ENCODE peak calls at places on chromosomes 4 and X, in ten cellular contexts. P is cardiac fibroblast; F is fibroblast of mammary gland; J is AG08395; H is GM06990; Z is NB4; V is hepatic stellate cell; Y is astrocyte of the spinal cord; E is effector CD4-positive, alpha-beta T cell; A is stimulated activated CD8-positive, alpha-beta memory T cell treated with anti-CD3 and anti-CD28 coated beads, Interleukin-2, amount 100 ng/mL, for 48 hours. D is an unnamed sample.
A peak's percentile ranks its signal among the peaks of the same experiment; 100 is the strongest.

GRCh38 chrX:28988246-28988645 is 401.0 kb downstream of the IL1RAPL1 start:
- DNase-seq in Z (no peak), Y (no peak), J (no peak), P (no peak), V (no peak), F (no peak), H (no peak), E (no peak), A (no peak), D (no peak)

GRCh38 chr4:123438031-123438430 is 41.4 kb downstream of the SPRY1 start:
- DNase-seq in V (no peak), Z (peak; percentile 30), H (no peak), F (no peak), E (no peak), A (no peak), P (peak; percentile 22), Y (no peak), J (no peak), D (no peak)

GRCh38 chr4:170068438-170069128 is 21.2 kb downstream of the AADAT start:
- DNase-seq in V (no peak), Z (no peak), E (no peak), Y (no peak), P (no peak), A (no peak), J (no peak), F (no peak), H (no peak), D (no peak)

GRCh38 chr4:48698029-48698901 is 81.8 kb downstream of the FRYL start:
- DNase-seq in F (peak; percentile 91), V (peak; percentile 33), J (peak; percentile 53), P (peak; percentile 93), A (no peak), Z (peak; percentile 54), E (no peak), H (no peak), Y (peak; percentile 82), D (peak; percentile 86)

GRCh38 chrX:12013220-12013619 is 125.1 kb upstream of the FRMPD4 start:
- DNase-seq in V (peak; percentile 6), P (peak; percentile 58), Y (peak; percentile 66), Z (no peak), A (no peak), J (peak; percentile 34), H (no peak), E (no peak), F (peak; percentile 54), D (peak; percentile 25)

GRCh38 chrX:154411981-154412340 is 622 bp downstream of the TAFAZZIN start:
- DNase-seq in H (peak; percentile 60), Y (peak; percentile 48), P (peak; percentile 52), V (no peak), A (no peak), J (peak; percentile 45), E (no peak), Z (peak; percentile 71), F (peak; percentile 39), D (peak; percentile 50)

GRCh38 chrX:39308126-39308525 is 506.9 kb downstream of the MID1IP1 start:
- DNase-seq in E (no peak), H (no peak), V (no peak), Z (no peak), Y (no peak), J (no peak), A (no peak), P (no peak), F (no peak), D (peak; percentile 47)

GRCh38 chr4:26105815-26106699 is 192.0 kb downstream of the SMIM20 start:
- DNase-seq in E (no peak), J (peak; percentile 33), Z (no peak), F (peak; percentile 83), A (no peak), V (no peak), P (peak; percentile 62), H (no peak), Y (peak; percentile 62), D (peak; percentile 72)

GRCh38 chr4:138749303-138749702 is 266.3 kb upstream of the NOCT start:
- DNase-seq in H (no peak), Z (no peak), P (peak; percentile 76), V (no peak), F (peak; percentile 83), E (no peak), A (no peak), Y (peak; percentile 27), J (peak; percentile 59), D (peak; percentile 80)

GRCh38 chr4:8259743-8260430 is 9.7 kb upstream of the HTRA3 start:
- DNase-seq in Y (no peak), H (no peak), F (no peak), A (no peak), J (no peak), P (no peak), E (no peak), V (no peak), Z (no peak), D (no peak)

GRCh38 chr4:552059-552458 is 24.0 kb downstream of the TMEM271 start:
- DNase-seq in A (no peak), Z (no peak), J (no peak), E (no peak), Y (no peak), P (no peak), F (no peak), H (no peak), V (no peak), D (no peak)

GRCh38 chrX:11628399-11628798 is 37.3 kb downstream of the ARHGAP6 start:
- DNase-seq in F (no peak), Y (no peak), H (no peak), A (no peak), Z (no peak), V (no peak), E (no peak), J (no peak), P (no peak), D (no peak)

GRCh38 chr4:159413252-159413941 is 310.5 kb downstream of the RAPGEF2 start:
- DNase-seq in Y (no peak), A (no peak), Z (no peak), E (no peak), J (no peak), H (no peak), V (no peak), F (peak; percentile 83), P (peak; percentile 50), D (peak; percentile 16)

GRCh38 chrX:142663330-142664095 is 362.2 kb upstream of the SPANXN4 start:
- DNase-seq in J (no peak), V (no peak), E (no peak), Z (no peak), F (no peak), P (no peak), A (no peak), Y (no peak), H (no peak), D (no peak)

GRCh38 chrX:23901065-23901464 is 6.7 kb downstream of the APOO start:
- DNase-seq in E (no peak), Y (peak; percentile 69), Z (peak; percentile 86), P (peak; percentile 91), V (no peak), F (peak; percentile 83), J (no peak), H (no peak), A (no peak), D (peak; percentile 87)

GRCh38 chrX:47380268-47380667 is 9.9 kb downstream of the ZNF157 start:
- DNase-seq in Y (no peak), J (no peak), F (peak; percentile 15), A (peak; percentile 22), Z (no peak), V (no peak), P (no peak), H (no peak), E (peak; percentile 62), D (no peak)

GRCh38 chr4:74367656-74368055 is 2.7 kb downstream of the EREG start:
- DNase-seq in J (no peak), H (no peak), A (no peak), Y (no peak), F (no peak), V (no peak), P (no peak), E (no peak), Z (no peak), D (no peak)

GRCh38 chr4:57114973-57115372 is 4.8 kb upstream of the IGFBP7 start:
- DNase-seq in E (no peak), P (peak; percentile 69), Y (peak; percentile 62), V (no peak), Z (peak; percentile 59), H (no peak), J (no peak), F (peak; percentile 46), A (no peak), D (no peak)

GRCh38 chr4:113469926-113470325 is 291.6 kb downstream of the CAMK2D start:
- DNase-seq in A (no peak), H (no peak), F (no peak), E (no peak), Y (no peak), J (no peak), V (no peak), Z (no peak), P (no peak), D (no peak)

GRCh38 chrX:55488268-55488558 is 1.4 kb downstream of the USP51 start:
- DNase-seq in Y (no peak), P (no peak), V (no peak), F (no peak), J (no peak), A (no peak), H (no peak), Z (no peak), E (no peak), D (no peak)

GRCh38 chr4:113145519-113146291 is 96.3 kb downstream of the ANK2 start:
- DNase-seq in J (no peak), Z (no peak), E (no peak), V (no peak), Y (no peak), H (peak; percentile 5), F (no peak), P (no peak), A (no peak), D (no peak)

GRCh38 chrX:42615161-42615563 is 162.8 kb downstream of the PPP1R2C start:
- DNase-seq in Y (no peak), H (no peak), A (peak; percentile 1), V (no peak), Z (peak; percentile 15), E (no peak), J (no peak), F (peak; percentile 4), P (no peak), D (no peak)

GRCh38 chr4:93777081-93777460 is 51.5 kb upstream of the ATOH1 start:
- DNase-seq in A (no peak), H (no peak), J (no peak), Z (no peak), E (no peak), Y (no peak), F (no peak), P (no peak), V (no peak), D (no peak)

GRCh38 chrX:118847676-118848075 is 24.1 kb downstream of the ZCCHC12 start:
- DNase-seq in V (peak; percentile 50), A (no peak), F (peak; percentile 53), P (peak; percentile 58), Y (peak; percentile 52), E (no peak), J (peak; percentile 67), H (no peak), Z (peak; percentile 64), D (peak; percentile 57)

GRCh38 chr4:10296730-10297129 is 160.5 kb downstream of the ZNF518B start:
- DNase-seq in Z (no peak), J (peak; percentile 57), P (no peak), E (no peak), H (no peak), V (no peak), Y (no peak), F (no peak), A (no peak), D (no peak)

GRCh38 chr4:44070843-44071242 is 377.8 kb downstream of the KCTD8 start:
- DNase-seq in Z (no peak), Y (no peak), A (no peak), V (no peak), P (no peak), H (no peak), E (no peak), F (no peak), J (no peak), D (no peak)

GRCh38 chr4:134708616-134709015 is 507.0 kb upstream of the PABPC4L start:
- DNase-seq in P (no peak), E (no peak), J (no peak), Z (no peak), A (no peak), H (no peak), F (no peak), V (no peak), Y (no peak), D (no peak)

GRCh38 chr4:1378559-1379231 is 27.5 kb downstream of the NKX1-1 start:
- DNase-seq in Y (no peak), E (no peak), J (no peak), V (no peak), Z (no peak), F (no peak), P (no peak), H (no peak), A (no peak), D (no peak)